ENCODE peak calls at places on chromosomes 3 and 15, in ten cellular contexts. S is HCT116, O is D721Med, D is AG04450, T is astrocyte of the spinal cord, B is neural progenitor cell, M is endothelial cell, H is BJ, V is AG09309, Z is glutamatergic neuron. P is an unnamed sample.
A peak's percentile ranks its signal among the peaks of the same experiment; 100 is the strongest.

GRCh38 chr3:62611541-62612240 is 238.3 kb upstream of the FEZF2 start:
- DNase-seq in T (peak; percentile 38), V (no peak), Z (no peak), H (no peak), S (no peak), M (no peak), D (no peak), O (no peak), B (no peak), P (no peak)

GRCh38 chr3:152524198-152525140 is 255.7 kb downstream of the MBNL1 start:
- DNase-seq in S (peak; percentile 33), T (peak; percentile 66), M (peak; percentile 35), Z (no peak), O (no peak), H (peak; percentile 4), V (peak; percentile 17), D (peak; percentile 21), B (peak; percentile 57), P (peak; percentile 23)

GRCh38 chr15:69719527-69719926 is 266.9 kb downstream of the RPLP1 start:
- DNase-seq in Z (no peak), S (no peak), O (no peak), B (no peak), T (no peak), M (no peak), V (no peak), D (no peak), H (no peak), P (no peak)

GRCh38 chr3:45224824-45225464 is 1.1 kb downstream of the TMEM158 start:
- DNase-seq in T (peak; percentile 73), B (peak; percentile 95), S (no peak), V (no peak), Z (peak; percentile 90), O (peak; percentile 32), H (no peak), D (peak; percentile 50), M (peak; percentile 86), P (peak; percentile 76)

GRCh38 chr15:48802867-48803266 is 8.0 kb downstream of the CEP152 start:
- DNase-seq in B (no peak), M (no peak), V (peak; percentile 88), T (peak; percentile 94), Z (no peak), D (peak; percentile 80), H (peak; percentile 54), O (no peak), S (no peak), P (no peak)

GRCh38 chr15:80613762-80614365 is 81.2 kb upstream of the ABHD17C start:
- DNase-seq in M (no peak), S (no peak), D (no peak), V (no peak), Z (no peak), O (no peak), T (no peak), B (no peak), H (no peak), P (no peak)

GRCh38 chr3:52436500-52437106 is 8.3 kb downstream of the SEMA3G start:
- DNase-seq in B (no peak), H (no peak), M (no peak), V (no peak), S (no peak), O (no peak), Z (no peak), T (no peak), D (peak; percentile 32), P (no peak)

GRCh38 chr15:85485956-85486567 is 105.7 kb downstream of the AKAP13 start:
- DNase-seq in B (peak; percentile 80), D (peak; percentile 58), Z (no peak), O (peak; percentile 41), M (peak; percentile 59), V (peak; percentile 46), H (no peak), T (peak; percentile 73), S (peak; percentile 50), P (peak; percentile 72)

GRCh38 chr3:39752019-39752637 is 57.3 kb upstream of the MYRIP start:
- DNase-seq in O (no peak), S (no peak), D (no peak), V (no peak), B (no peak), H (no peak), M (no peak), T (no peak), Z (no peak), P (no peak)

GRCh38 chr3:179771797-179772196 is 119.0 kb downstream of the USP13 start:
- DNase-seq in H (no peak), B (no peak), M (no peak), D (no peak), Z (no peak), T (no peak), V (no peak), O (no peak), S (no peak), P (no peak)

GRCh38 chr3:184341925-184342324 is 4.5 kb downstream of the FAM131A start:
- DNase-seq in H (no peak), Z (no peak), O (no peak), S (no peak), T (no peak), D (no peak), V (no peak), M (no peak), B (no peak), P (no peak)
- TF ChIP-seq CTCF in H (no peak), Z (no peak), O (no peak), S (no peak), T (no peak), D (no peak), V (no peak), M (no peak), B (no peak), P (no peak)

GRCh38 chr3:131530843-131531242 is 28.1 kb upstream of the MRPL3 start:
- DNase-seq in V (no peak), M (no peak), H (no peak), T (no peak), D (no peak), B (no peak), S (no peak), O (no peak), Z (no peak), P (no peak)

GRCh38 chr3:131530374-131530773 is 27.6 kb upstream of the MRPL3 start:
- DNase-seq in H (no peak), V (no peak), O (no peak), M (no peak), T (no peak), B (no peak), Z (no peak), D (no peak), S (no peak), P (no peak)

GRCh38 chr3:131532645-131533044 is 29.9 kb upstream of the MRPL3 start:
- DNase-seq in H (no peak), B (no peak), S (no peak), T (no peak), M (no peak), V (no peak), Z (no peak), D (no peak), O (no peak), P (no peak)

DNA sequence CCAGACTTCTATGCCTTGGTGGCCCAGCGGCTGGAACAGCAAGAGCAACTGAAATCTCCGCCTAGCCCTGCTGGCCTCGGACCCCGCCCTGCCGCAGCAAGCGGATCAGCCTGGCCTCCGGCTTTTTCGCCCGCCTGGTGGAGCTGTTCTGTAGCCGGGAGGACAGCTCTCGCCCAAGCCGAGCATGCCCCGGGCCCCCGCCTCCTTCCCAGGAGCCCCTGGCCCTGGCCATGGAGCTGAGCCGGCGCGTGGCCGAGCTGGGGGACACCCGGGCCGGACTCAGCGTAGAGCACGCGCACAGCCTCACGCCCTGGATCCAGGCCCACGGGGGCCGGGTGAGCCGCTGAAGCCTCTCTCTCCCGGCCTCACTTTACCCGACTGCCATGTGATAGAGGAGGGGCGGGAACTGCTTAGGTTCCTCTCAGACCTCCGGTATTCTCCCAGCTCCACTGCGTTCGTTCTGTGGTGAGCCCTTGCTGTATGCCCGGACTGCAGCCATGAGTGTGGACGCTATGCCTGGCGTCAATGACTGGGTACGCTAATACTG is 24.1 kb upstream of the MRPL3 start:
- DNase-seq in D (no peak), B (peak; percentile 52), T (peak; percentile 55), O (no peak), V (no peak), Z (peak; percentile 72), S (no peak), H (no peak), M (peak; percentile 26), P (no peak)
- TF ChIP-seq CTCF in D (peak; percentile 55), B (peak; percentile 18), T (peak; percentile 72), O (no peak), V (peak; percentile 57), Z (no peak), S (no peak), H (peak; percentile 67), M (no peak), P (peak; percentile 18)

DNA sequence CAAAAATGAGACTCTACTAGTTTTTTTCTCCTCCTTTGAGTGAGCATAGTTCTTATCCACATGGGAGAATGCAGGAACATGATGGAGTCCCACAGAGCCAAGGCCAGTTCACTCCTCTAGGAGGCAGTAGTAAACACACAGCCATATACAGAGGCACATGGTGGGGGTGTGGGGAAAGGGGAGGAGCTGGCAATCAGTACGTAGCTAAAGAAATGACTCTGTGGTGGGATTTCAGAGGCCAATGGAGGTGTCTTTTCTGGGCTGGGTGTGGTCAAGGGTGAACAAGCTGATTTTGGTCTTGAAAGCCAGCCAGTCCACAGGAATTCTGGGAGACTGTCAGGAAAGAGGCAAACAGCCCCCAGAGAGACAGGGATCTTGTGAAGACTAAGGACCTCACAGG is 6.6 kb upstream of the RAB11A start:
- DNase-seq in T (peak; percentile 61), V (no peak), O (no peak), B (peak; percentile 79), Z (peak; percentile 55), M (peak; percentile 38), D (no peak), H (no peak), S (peak; percentile 90), P (peak; percentile 51)
- TF ChIP-seq CTCF in T (peak; percentile 64), V (peak; percentile 39), O (peak; percentile 54), B (peak; percentile 66), Z (no peak), M (peak; percentile 6), D (peak; percentile 58), H (peak; percentile 41), S (peak; percentile 87), P (peak; percentile 65)

GRCh38 chr15:71650603-71651002 is 159.8 kb upstream of the NR2E3 start:
- DNase-seq in S (no peak), Z (no peak), H (no peak), O (no peak), M (no peak), D (no peak), B (no peak), V (no peak), T (no peak), P (no peak)
- TF ChIP-seq CTCF in S (no peak), Z (no peak), H (no peak), O (no peak), M (peak; percentile 12), D (no peak), B (peak; percentile 7), V (no peak), T (no peak), P (no peak)

P was measured in GM13977.